ENCODE peak calls at places on chromosomes 6 and 20, in seven cellular contexts. V is GM12892; F is OCI-LY7; G is RPMI8226; E is hepatic stellate cell; H is stimulated activated CD4-positive, alpha-beta T cell treated with anti-CD3 and anti-CD28 coated beads, Interleukin-1b, Interleukin-23, amount 100 ng/mL, for 24 hours; K is ovary. L is an unnamed sample.
A peak's percentile ranks its signal among the peaks of the same experiment; 100 is the strongest.

GRCh38 chr6:30965140-30965601 is 18.3 kb upstream of the MUC21 start:
- DNase-seq in E (no peak), F (no peak), H (no peak), K (no peak), G (no peak), V (no peak), L (no peak)

GRCh38 chr6:38058022-38058421 is 238.5 kb downstream of the ZFAND3 start:
- DNase-seq in H (peak; percentile 43), E (peak; percentile 8), V (peak; percentile 12), K (no peak), F (no peak), G (no peak), L (no peak)

GRCh38 chr6:149904661-149905370 is 6.9 kb upstream of the RAET1E start:
- DNase-seq in G (peak; percentile 46), K (no peak), H (no peak), E (no peak), V (no peak), F (no peak), L (no peak)

GRCh38 chr6:118668761-118669411 is 17.5 kb upstream of the CEP85L start:
- DNase-seq in E (peak; percentile 44), H (no peak), F (no peak), G (no peak), K (no peak), V (no peak), L (no peak)

GRCh38 chr20:23582293-23582692 is 14.0 kb upstream of the CST9L start:
- DNase-seq in V (no peak), K (no peak), E (no peak), H (no peak), G (no peak), F (no peak), L (no peak)

GRCh38 chr20:4794846-4795245 is 73.1 kb downstream of the PRND start:
- DNase-seq in V (no peak), H (no peak), E (no peak), K (no peak), F (no peak), G (peak; percentile 41), L (no peak)

GRCh38 chr20:54051019-54051418 is 19.4 kb downstream of the BCAS1 start:
- DNase-seq in V (no peak), F (no peak), G (no peak), H (no peak), E (no peak), K (no peak), L (no peak)

GRCh38 chr20:4813839-4814695 is 92.4 kb downstream of the PRND start:
- DNase-seq in V (peak; percentile 52), G (peak; percentile 72), E (no peak), F (peak; percentile 80), H (no peak), K (no peak), L (peak; percentile 39)

GRCh38 chr20:47206962-47207641 is 149.4 kb downstream of the ZMYND8 start:
- DNase-seq in F (no peak), E (no peak), G (no peak), K (no peak), V (no peak), H (no peak), L (no peak)

GRCh38 chr6:150373260-150373701 is 4.5 kb downstream of the IYD start:
- DNase-seq in F (no peak), H (no peak), E (no peak), K (no peak), G (no peak), V (no peak), L (peak; percentile 26)

GRCh38 chr6:52162940-52163908 is 23.0 kb upstream of the IL17A start:
- DNase-seq in K (no peak), F (peak; percentile 46), V (no peak), G (peak; percentile 47), E (no peak), H (no peak), L (no peak)